ENCODE peak calls at places on chromosome 4, in ten cellular contexts. One of them, this sample, is unnamed.

GRCh38 chr4:718460-718859 is 12.8 kb downstream of the PCGF3 start:
- DNase-seq in kidney epithelial cell: no peak
- DNase-seq in stimulated activated CD8-positive, alpha-beta memory T cell treated with anti-CD3 and anti-CD28 coated beads, Interleukin-4, amount 100 ng/mL, for 48 hours: no peak
- DNase-seq in amniotic epithelial cell: no peak
- DNase-seq in astrocyte: no peak
- DNase-seq in putamen: no peak
- DNase-seq in CD8-positive, alpha-beta memory T cell: no peak
- DNase-seq in A673: no peak
- DNase-seq in tibial artery: no peak
- DNase-seq in OCI-LY7: no peak
- DNase-seq in this sample: no peak

GRCh38 chr4:109007976-109008375 is 245.1 kb upstream of the ETNPPL start:
- DNase-seq in kidney epithelial cell: no peak
- DNase-seq in amniotic epithelial cell: no peak
- DNase-seq in astrocyte: no peak
- DNase-seq in tibial artery: no peak
- DNase-seq in stimulated activated CD8-positive, alpha-beta memory T cell treated with anti-CD3 and anti-CD28 coated beads, Interleukin-4, amount 100 ng/mL, for 48 hours: no peak
- DNase-seq in putamen: no peak
- DNase-seq in OCI-LY7: no peak
- DNase-seq in CD8-positive, alpha-beta memory T cell: no peak
- DNase-seq in A673: no peak
- DNase-seq in this sample: no peak

GRCh38 chr4:174156239-174156826 is 127.1 kb downstream of the FBXO8 start:
- DNase-seq in amniotic epithelial cell: peak
- DNase-seq in CD8-positive, alpha-beta memory T cell: peak
- DNase-seq in putamen: peak
- DNase-seq in stimulated activated CD8-positive, alpha-beta memory T cell treated with anti-CD3 and anti-CD28 coated beads, Interleukin-4, amount 100 ng/mL, for 48 hours: no peak
- DNase-seq in OCI-LY7: peak
- DNase-seq in tibial artery: no peak
- DNase-seq in astrocyte: peak
- DNase-seq in A673: peak
- DNase-seq in kidney epithelial cell: no peak
- DNase-seq in this sample: no peak

GRCh38 chr4:7384003-7384928 is 50.5 kb downstream of the PSAPL1 start:
- DNase-seq in stimulated activated CD8-positive, alpha-beta memory T cell treated with anti-CD3 and anti-CD28 coated beads, Interleukin-4, amount 100 ng/mL, for 48 hours: no peak
- DNase-seq in CD8-positive, alpha-beta memory T cell: no peak
- DNase-seq in kidney epithelial cell: no peak
- DNase-seq in amniotic epithelial cell: no peak
- DNase-seq in putamen: no peak
- DNase-seq in OCI-LY7: no peak
- DNase-seq in tibial artery: peak
- DNase-seq in A673: no peak
- DNase-seq in astrocyte: no peak
- DNase-seq in this sample: peak

GRCh38 chr4:5364406-5364805 is 313.1 kb downstream of the STK32B start:
- DNase-seq in amniotic epithelial cell: no peak
- DNase-seq in kidney epithelial cell: no peak
- DNase-seq in putamen: no peak
- DNase-seq in A673: no peak
- DNase-seq in astrocyte: no peak
- DNase-seq in stimulated activated CD8-positive, alpha-beta memory T cell treated with anti-CD3 and anti-CD28 coated beads, Interleukin-4, amount 100 ng/mL, for 48 hours: no peak
- DNase-seq in OCI-LY7: no peak
- DNase-seq in tibial artery: no peak
- DNase-seq in CD8-positive, alpha-beta memory T cell: no peak
- DNase-seq in this sample: no peak

GRCh38 chr4:107261241-107261874 is 225.2 kb upstream of the DKK2 start:
- DNase-seq in tibial artery: no peak
- DNase-seq in putamen: no peak
- DNase-seq in CD8-positive, alpha-beta memory T cell: no peak
- DNase-seq in astrocyte: peak
- DNase-seq in A673: peak
- DNase-seq in OCI-LY7: no peak
- DNase-seq in amniotic epithelial cell: peak
- DNase-seq in stimulated activated CD8-positive, alpha-beta memory T cell treated with anti-CD3 and anti-CD28 coated beads, Interleukin-4, amount 100 ng/mL, for 48 hours: no peak
- DNase-seq in kidney epithelial cell: no peak
- DNase-seq in this sample: no peak

GRCh38 chr4:175330236-175330635 is 412.1 kb downstream of the ADAM29 start:
- DNase-seq in OCI-LY7: no peak
- DNase-seq in A673: no peak
- DNase-seq in putamen: no peak
- DNase-seq in CD8-positive, alpha-beta memory T cell: no peak
- DNase-seq in tibial artery: no peak
- DNase-seq in kidney epithelial cell: no peak
- DNase-seq in amniotic epithelial cell: peak
- DNase-seq in astrocyte: peak
- DNase-seq in stimulated activated CD8-positive, alpha-beta memory T cell treated with anti-CD3 and anti-CD28 coated beads, Interleukin-4, amount 100 ng/mL, for 48 hours: no peak
- DNase-seq in this sample: no peak

GRCh38 chr4:87229979-87230378 is 9.6 kb upstream of the KLHL8 start:
- DNase-seq in tibial artery: no peak
- DNase-seq in astrocyte: no peak
- DNase-seq in stimulated activated CD8-positive, alpha-beta memory T cell treated with anti-CD3 and anti-CD28 coated beads, Interleukin-4, amount 100 ng/mL, for 48 hours: no peak
- DNase-seq in putamen: no peak
- DNase-seq in amniotic epithelial cell: no peak
- DNase-seq in CD8-positive, alpha-beta memory T cell: no peak
- DNase-seq in OCI-LY7: no peak
- DNase-seq in kidney epithelial cell: no peak
- DNase-seq in A673: no peak
- DNase-seq in this sample: no peak

GRCh38 chr4:38400946-38401345 is 263.1 kb upstream of the KLF3 start:
- DNase-seq in kidney epithelial cell: peak
- DNase-seq in OCI-LY7: no peak
- DNase-seq in CD8-positive, alpha-beta memory T cell: no peak
- DNase-seq in A673: no peak
- DNase-seq in astrocyte: peak
- DNase-seq in tibial artery: no peak
- DNase-seq in amniotic epithelial cell: no peak
- DNase-seq in putamen: no peak
- DNase-seq in stimulated activated CD8-positive, alpha-beta memory T cell treated with anti-CD3 and anti-CD28 coated beads, Interleukin-4, amount 100 ng/mL, for 48 hours: no peak
- DNase-seq in this sample: no peak